ENCODE peak calls at places on chromosomes 5 and 9, in six cellular contexts. W is K562; M is CD4-positive, alpha-beta memory T cell; V is stomach; Z is A549; R is ovary. G is an unnamed sample.
A peak's percentile ranks its signal among the peaks of the same experiment; 100 is the strongest.

GRCh38 chr5:65987982-65988381 is 61.6 kb downstream of the ERBIN start:
- DNase-seq in W (no peak), M (no peak), V (no peak), Z (no peak), R (no peak), G (no peak)

GRCh38 chr5:176178789-176179188 is 59.4 kb upstream of the SIMC1 start:
- DNase-seq in W (peak; percentile 24), M (no peak), V (no peak), Z (no peak), R (no peak), G (no peak)

GRCh38 chr9:35526087-35526801 is 36.3 kb downstream of the RUSC2 start:
- DNase-seq in W (no peak), M (no peak), V (no peak), Z (no peak), R (no peak), G (no peak)

GRCh38 chr9:94767331-94768099 is 41.0 kb downstream of the AOPEP start:
- DNase-seq in W (no peak), M (no peak), V (no peak), Z (no peak), R (no peak), G (no peak)

GRCh38 chr5:35248843-35249780 is 18.8 kb upstream of the PRLR start:
- DNase-seq in W (no peak), M (no peak), V (no peak), Z (no peak), R (no peak), G (no peak)

GRCh38 chr5:111697215-111697614 is 59.8 kb downstream of the NREP start:
- DNase-seq in W (peak; percentile 3), M (no peak), V (no peak), Z (no peak), R (no peak), G (peak; percentile 8)

GRCh38 chr5:36407396-36407795 is 105.7 kb upstream of the RANBP3L start:
- DNase-seq in W (no peak), M (no peak), V (no peak), Z (no peak), R (no peak), G (no peak)

GRCh38 chr9:71097696-71098095 is 23.7 kb downstream of the TRPM3 start:
- DNase-seq in W (no peak), M (no peak), V (no peak), Z (no peak), R (no peak), G (no peak)

GRCh38 chr9:7153134-7153533 is 395.4 kb downstream of the KDM4C start:
- DNase-seq in W (no peak), M (no peak), V (no peak), Z (no peak), R (no peak), G (no peak)

GRCh38 chr9:129557192-129558036 is 63.5 kb downstream of the C9orf50 start:
- DNase-seq in W (no peak), M (no peak), V (peak; percentile 47), Z (peak; percentile 87), R (peak; percentile 68), G (peak; percentile 81)

GRCh38 chr9:100479820-100480219 is 6.9 kb downstream of the TMEFF1 start:
- DNase-seq in W (no peak), M (no peak), V (no peak), Z (no peak), R (no peak), G (no peak)

GRCh38 chr9:35311891-35312639 is 150.3 kb downstream of the UNC13B start:
- DNase-seq in W (peak; percentile 51), M (no peak), V (no peak), Z (no peak), R (no peak), G (no peak)

GRCh38 chr9:93451762-93452709 is 551 bp downstream of the FAM120A start:
- DNase-seq in W (peak; percentile 56), M (peak; percentile 35), V (peak; percentile 58), Z (no peak), R (peak; percentile 52), G (peak; percentile 55)

GRCh38 chr9:73577867-73578266 is 426.2 kb downstream of the ANXA1 start:
- DNase-seq in W (peak; percentile 24), M (no peak), V (no peak), Z (no peak), R (no peak), G (no peak)

GRCh38 chr5:16934669-16935068 is 1.4 kb downstream of the MYO10 start:
- DNase-seq in W (no peak), M (no peak), V (no peak), Z (no peak), R (no peak), G (no peak)

GRCh38 chr5:175840050-175840841 is 31.1 kb upstream of the CPLX2 start:
- DNase-seq in W (peak; percentile 30), M (peak; percentile 30), V (no peak), Z (no peak), R (no peak), G (no peak)

GRCh38 chr9:116569111-116569510 is 118.0 kb upstream of the TRIM32 start:
- DNase-seq in W (no peak), M (no peak), V (no peak), Z (no peak), R (no peak), G (no peak)

GRCh38 chr9:111094433-111095421 is 56.5 kb upstream of the LPAR1 start:
- DNase-seq in W (no peak), M (no peak), V (no peak), Z (peak; percentile 8), R (peak; percentile 38), G (peak; percentile 11)

GRCh38 chr5:157449011-157449723 is 10.8 kb upstream of the NIPAL4 start:
- DNase-seq in W (no peak), M (no peak), V (peak; percentile 80), Z (no peak), R (no peak), G (peak; percentile 87)

GRCh38 chr5:180648658-180649296 is 623 bp downstream of the FLT4 start:
- DNase-seq in W (peak; percentile 32), M (peak; percentile 9), V (no peak), Z (peak; percentile 73), R (no peak), G (no peak)

GRCh38 chr5:173764321-173765029 is 123.7 kb upstream of the CPEB4 start:
- DNase-seq in W (peak; percentile 87), M (no peak), V (peak; percentile 84), Z (peak; percentile 96), R (peak; percentile 88), G (peak; percentile 38)

GRCh38 chr5:139822553-139823425 is 27.2 kb downstream of the PSD2 start:
- DNase-seq in W (no peak), M (no peak), V (no peak), Z (no peak), R (no peak), G (no peak)

GRCh38 chr9:25850803-25851202 is 172.6 kb upstream of the TUSC1 start:
- DNase-seq in W (no peak), M (no peak), V (no peak), Z (no peak), R (no peak), G (no peak)

GRCh38 chr5:143318270-143318669 is 85.2 kb downstream of the NR3C1 start:
- DNase-seq in W (no peak), M (no peak), V (no peak), Z (no peak), R (no peak), G (no peak)
- H3K27ac ChIP-seq in W (no peak overlapping the region), M (no peak overlapping the region), V (no peak overlapping the region), Z (no peak overlapping the region), R (no peak overlapping the region), G (no peak overlapping the region)

DNA sequence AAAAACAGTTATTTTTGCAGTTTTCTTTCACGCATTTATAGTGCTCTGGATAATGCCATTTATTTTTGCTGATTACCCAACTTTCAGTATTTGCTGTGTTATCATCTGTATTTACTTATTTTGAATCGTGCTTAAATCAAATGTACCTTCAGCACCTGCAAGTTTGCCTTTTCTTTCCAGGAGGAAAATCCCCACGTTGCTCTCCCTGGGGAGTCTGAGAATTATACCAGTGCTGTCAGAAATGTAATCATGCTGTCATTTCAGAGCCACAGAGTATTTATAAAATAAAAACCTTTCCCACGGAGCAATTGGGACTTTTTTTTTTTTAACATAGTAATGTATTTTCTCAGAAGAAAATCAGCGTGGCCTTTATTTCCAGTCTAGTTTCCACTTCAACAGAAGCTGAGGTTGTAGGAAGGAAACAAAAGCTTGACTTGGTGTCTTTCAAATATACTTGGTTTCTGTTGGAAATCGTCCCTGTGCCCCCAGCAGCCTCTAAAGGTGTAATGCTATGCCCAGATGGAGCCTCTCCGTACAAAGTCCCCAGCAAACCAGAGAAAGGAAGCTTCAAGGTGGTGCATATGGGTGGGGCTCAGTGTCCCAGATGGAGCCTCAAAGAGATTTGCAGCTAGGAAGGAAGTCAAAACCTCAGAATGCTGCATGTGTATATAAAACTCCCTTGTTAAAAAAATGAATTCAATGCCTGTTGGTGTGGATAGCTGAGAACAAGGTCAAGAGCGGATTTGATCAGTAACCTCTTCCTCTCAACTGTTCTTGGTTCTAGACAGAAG is 2.1 kb downstream of the GPR150 start:
- DNase-seq in W (no peak), M (peak; percentile 75), V (no peak), Z (no peak), R (no peak), G (no peak)
- H3K27ac ChIP-seq in W (no peak overlapping the region), M (peak overlapping the region; percentile 59), V (peak overlapping the region; percentile 46), Z (no peak overlapping the region), R (no peak overlapping the region), G (no peak overlapping the region)

GRCh38 chr5:61435368-61435767 is 103.3 kb downstream of the ZSWIM6 start:
- DNase-seq in W (no peak), M (no peak), V (no peak), Z (no peak), R (no peak), G (no peak)
- H3K27ac ChIP-seq in W (no peak overlapping the region), M (no peak overlapping the region), V (no peak overlapping the region), Z (no peak overlapping the region), R (no peak overlapping the region), G (no peak overlapping the region)

GRCh38 chr5:159345861-159346260 is 15.6 kb upstream of the IL12B start:
- DNase-seq in W (no peak), M (no peak), V (no peak), Z (no peak), R (no peak), G (no peak)
- H3K27ac ChIP-seq in W (no peak overlapping the region), M (no peak overlapping the region), V (no peak overlapping the region), Z (no peak overlapping the region), R (no peak overlapping the region), G (no peak overlapping the region)

DNA sequence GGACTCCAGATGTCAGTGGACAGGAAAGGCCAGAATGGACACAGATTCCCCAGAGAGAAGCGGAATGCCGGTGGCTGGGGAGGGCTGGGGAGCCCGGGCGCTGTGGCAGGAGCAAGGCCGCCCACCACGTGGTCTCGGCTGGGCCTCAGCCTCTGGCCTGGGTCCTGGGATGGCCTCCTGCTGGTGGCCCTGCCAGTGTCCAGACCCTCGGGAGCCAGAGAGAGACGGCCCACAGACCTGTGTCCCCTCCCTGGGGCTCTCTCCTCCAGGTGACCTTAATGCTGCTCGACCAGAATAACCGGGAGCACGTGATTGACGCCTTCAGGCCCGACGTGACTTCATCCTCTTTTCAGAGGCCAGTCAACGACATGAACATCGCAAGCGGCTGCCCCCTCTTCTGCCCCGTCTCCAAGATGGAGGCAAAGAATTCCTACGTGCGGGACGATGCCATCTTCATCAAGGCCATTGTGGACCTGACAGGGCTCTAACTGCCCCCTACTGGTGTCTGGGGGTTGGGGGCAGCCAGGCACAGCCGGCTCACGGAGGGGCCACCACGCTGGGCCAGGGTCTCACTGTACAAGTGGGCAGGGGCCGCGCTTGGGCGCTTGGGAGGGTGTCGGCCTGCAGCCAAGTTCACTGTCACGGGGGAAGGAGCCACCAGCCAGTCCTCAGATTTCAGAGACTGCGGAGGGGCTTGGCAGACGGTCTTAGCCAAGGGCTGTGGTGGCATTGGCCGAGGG is 19.0 kb downstream of the FBXW5 start:
- DNase-seq in W (no peak), M (no peak), V (no peak), Z (no peak), R (no peak), G (no peak)
- H3K27ac ChIP-seq in W (no peak overlapping the region), M (no peak overlapping the region), V (no peak overlapping the region), Z (peak overlapping the region; percentile 54), R (no peak overlapping the region), G (no peak overlapping the region)